ENCODE peak calls at places on chromosomes 6 and 20, in ten cellular contexts. One of them, this sample, is unnamed.

GRCh38 chr6:63516186-63516944 is 55.9 kb upstream of the LOC128125822 start:
- DNase-seq in effector memory CD8-positive, alpha-beta T cell: no peak
- DNase-seq in left kidney: no peak
- DNase-seq in RWPE1: no peak
- DNase-seq in stimulated activated CD4-positive, alpha-beta T cell treated with anti-CD3 and anti-CD28 coated beads, Interleukin-4, amount 100 ng/mL, for 1 hour: no peak
- DNase-seq in EH: no peak
- DNase-seq in fibroblast of the conjunctiva: no peak
- DNase-seq in type B pancreatic cell: no peak
- DNase-seq in germinal center: no peak
- DNase-seq in left lung: no peak
- DNase-seq in this sample: no peak

GRCh38 chr6:162261598-162261997 is 466.0 kb downstream of the PRKN start:
- DNase-seq in left lung: no peak
- DNase-seq in germinal center: no peak
- DNase-seq in stimulated activated CD4-positive, alpha-beta T cell treated with anti-CD3 and anti-CD28 coated beads, Interleukin-4, amount 100 ng/mL, for 1 hour: no peak
- DNase-seq in fibroblast of the conjunctiva: no peak
- DNase-seq in effector memory CD8-positive, alpha-beta T cell: no peak
- DNase-seq in EH: no peak
- DNase-seq in type B pancreatic cell: no peak
- DNase-seq in left kidney: no peak
- DNase-seq in RWPE1: no peak
- DNase-seq in this sample: no peak

GRCh38 chr6:161080263-161080970 is 88.8 kb downstream of the MAP3K4 start:
- DNase-seq in effector memory CD8-positive, alpha-beta T cell: no peak
- DNase-seq in germinal center: no peak
- DNase-seq in stimulated activated CD4-positive, alpha-beta T cell treated with anti-CD3 and anti-CD28 coated beads, Interleukin-4, amount 100 ng/mL, for 1 hour: peak
- DNase-seq in type B pancreatic cell: no peak
- DNase-seq in left lung: no peak
- DNase-seq in EH: no peak
- DNase-seq in left kidney: no peak
- DNase-seq in fibroblast of the conjunctiva: no peak
- DNase-seq in RWPE1: no peak
- DNase-seq in this sample: no peak

GRCh38 chr6:118771253-118771652 is 119.9 kb upstream of the CEP85L start:
- DNase-seq in effector memory CD8-positive, alpha-beta T cell: no peak
- DNase-seq in EH: no peak
- DNase-seq in fibroblast of the conjunctiva: no peak
- DNase-seq in RWPE1: no peak
- DNase-seq in type B pancreatic cell: no peak
- DNase-seq in stimulated activated CD4-positive, alpha-beta T cell treated with anti-CD3 and anti-CD28 coated beads, Interleukin-4, amount 100 ng/mL, for 1 hour: no peak
- DNase-seq in left lung: no peak
- DNase-seq in germinal center: no peak
- DNase-seq in left kidney: no peak
- DNase-seq in this sample: no peak

GRCh38 chr6:133041020-133041419 is 200.1 kb upstream of the EYA4 start:
- DNase-seq in left kidney: peak
- DNase-seq in stimulated activated CD4-positive, alpha-beta T cell treated with anti-CD3 and anti-CD28 coated beads, Interleukin-4, amount 100 ng/mL, for 1 hour: no peak
- DNase-seq in fibroblast of the conjunctiva: no peak
- DNase-seq in germinal center: no peak
- DNase-seq in RWPE1: no peak
- DNase-seq in effector memory CD8-positive, alpha-beta T cell: no peak
- DNase-seq in type B pancreatic cell: no peak
- DNase-seq in EH: no peak
- DNase-seq in left lung: no peak
- DNase-seq in this sample: no peak

GRCh38 chr6:2384518-2384917 is 139.1 kb upstream of the GMDS start:
- DNase-seq in type B pancreatic cell: no peak
- DNase-seq in RWPE1: no peak
- DNase-seq in germinal center: no peak
- DNase-seq in stimulated activated CD4-positive, alpha-beta T cell treated with anti-CD3 and anti-CD28 coated beads, Interleukin-4, amount 100 ng/mL, for 1 hour: no peak
- DNase-seq in fibroblast of the conjunctiva: no peak
- DNase-seq in left kidney: no peak
- DNase-seq in EH: peak
- DNase-seq in left lung: no peak
- DNase-seq in effector memory CD8-positive, alpha-beta T cell: no peak
- DNase-seq in this sample: no peak

GRCh38 chr6:152091851-152092341 is 284.4 kb downstream of the ESR1 start:
- DNase-seq in germinal center: no peak
- DNase-seq in left kidney: no peak
- DNase-seq in effector memory CD8-positive, alpha-beta T cell: no peak
- DNase-seq in stimulated activated CD4-positive, alpha-beta T cell treated with anti-CD3 and anti-CD28 coated beads, Interleukin-4, amount 100 ng/mL, for 1 hour: no peak
- DNase-seq in left lung: no peak
- DNase-seq in RWPE1: peak
- DNase-seq in EH: peak
- DNase-seq in type B pancreatic cell: no peak
- DNase-seq in fibroblast of the conjunctiva: no peak
- DNase-seq in this sample: no peak

GRCh38 chr20:25223179-25223661 is 24.7 kb upstream of the PYGB start:
- DNase-seq in left kidney: peak
- DNase-seq in stimulated activated CD4-positive, alpha-beta T cell treated with anti-CD3 and anti-CD28 coated beads, Interleukin-4, amount 100 ng/mL, for 1 hour: no peak
- DNase-seq in EH: peak
- DNase-seq in fibroblast of the conjunctiva: no peak
- DNase-seq in left lung: no peak
- DNase-seq in type B pancreatic cell: no peak
- DNase-seq in effector memory CD8-positive, alpha-beta T cell: no peak
- DNase-seq in RWPE1: peak
- DNase-seq in germinal center: no peak
- DNase-seq in this sample: no peak

GRCh38 chr20:22080985-22081384 is 375.5 kb downstream of the PAX1 start:
- DNase-seq in RWPE1: no peak
- DNase-seq in germinal center: no peak
- DNase-seq in left kidney: no peak
- DNase-seq in EH: no peak
- DNase-seq in fibroblast of the conjunctiva: no peak
- DNase-seq in effector memory CD8-positive, alpha-beta T cell: no peak
- DNase-seq in stimulated activated CD4-positive, alpha-beta T cell treated with anti-CD3 and anti-CD28 coated beads, Interleukin-4, amount 100 ng/mL, for 1 hour: no peak
- DNase-seq in left lung: no peak
- DNase-seq in type B pancreatic cell: no peak
- DNase-seq in this sample: no peak

GRCh38 chr6:119390276-119390793 is 40.8 kb upstream of the MAN1A1 start:
- DNase-seq in left kidney: no peak
- DNase-seq in RWPE1: no peak
- DNase-seq in germinal center: no peak
- DNase-seq in type B pancreatic cell: no peak
- DNase-seq in stimulated activated CD4-positive, alpha-beta T cell treated with anti-CD3 and anti-CD28 coated beads, Interleukin-4, amount 100 ng/mL, for 1 hour: no peak
- DNase-seq in left lung: no peak
- DNase-seq in fibroblast of the conjunctiva: no peak
- DNase-seq in EH: no peak
- DNase-seq in effector memory CD8-positive, alpha-beta T cell: no peak
- DNase-seq in this sample: no peak

GRCh38 chr6:160115421-160115820 is 6.2 kb upstream of the SLC22A1 start:
- DNase-seq in effector memory CD8-positive, alpha-beta T cell: no peak
- DNase-seq in EH: no peak
- DNase-seq in left kidney: no peak
- DNase-seq in stimulated activated CD4-positive, alpha-beta T cell treated with anti-CD3 and anti-CD28 coated beads, Interleukin-4, amount 100 ng/mL, for 1 hour: no peak
- DNase-seq in left lung: no peak
- DNase-seq in RWPE1: no peak
- DNase-seq in fibroblast of the conjunctiva: no peak
- DNase-seq in type B pancreatic cell: no peak
- DNase-seq in germinal center: no peak
- DNase-seq in this sample: no peak

GRCh38 chr20:53262294-53262840 is 290.2 kb downstream of the TSHZ2 start:
- DNase-seq in germinal center: no peak
- DNase-seq in RWPE1: peak
- DNase-seq in fibroblast of the conjunctiva: no peak
- DNase-seq in left kidney: peak
- DNase-seq in EH: no peak
- DNase-seq in left lung: no peak
- DNase-seq in type B pancreatic cell: no peak
- DNase-seq in stimulated activated CD4-positive, alpha-beta T cell treated with anti-CD3 and anti-CD28 coated beads, Interleukin-4, amount 100 ng/mL, for 1 hour: no peak
- DNase-seq in effector memory CD8-positive, alpha-beta T cell: no peak
- DNase-seq in this sample: no peak

GRCh38 chr6:89387516-89388222 is 24.4 kb downstream of the RRAGD start:
- DNase-seq in stimulated activated CD4-positive, alpha-beta T cell treated with anti-CD3 and anti-CD28 coated beads, Interleukin-4, amount 100 ng/mL, for 1 hour: no peak
- DNase-seq in type B pancreatic cell: no peak
- DNase-seq in left lung: no peak
- DNase-seq in effector memory CD8-positive, alpha-beta T cell: no peak
- DNase-seq in left kidney: peak
- DNase-seq in RWPE1: no peak
- DNase-seq in EH: no peak
- DNase-seq in germinal center: peak
- DNase-seq in fibroblast of the conjunctiva: no peak
- DNase-seq in this sample: no peak

GRCh38 chr20:13468166-13468565 is 170.6 kb downstream of the TASP1 start:
- DNase-seq in stimulated activated CD4-positive, alpha-beta T cell treated with anti-CD3 and anti-CD28 coated beads, Interleukin-4, amount 100 ng/mL, for 1 hour: no peak
- DNase-seq in fibroblast of the conjunctiva: no peak
- DNase-seq in germinal center: no peak
- DNase-seq in EH: peak
- DNase-seq in left kidney: no peak
- DNase-seq in RWPE1: no peak
- DNase-seq in effector memory CD8-positive, alpha-beta T cell: no peak
- DNase-seq in type B pancreatic cell: no peak
- DNase-seq in left lung: no peak
- DNase-seq in this sample: no peak

GRCh38 chr6:14711056-14711703 is 534.7 kb upstream of the JARID2 start:
- DNase-seq in RWPE1: peak
- DNase-seq in fibroblast of the conjunctiva: no peak
- DNase-seq in effector memory CD8-positive, alpha-beta T cell: peak
- DNase-seq in stimulated activated CD4-positive, alpha-beta T cell treated with anti-CD3 and anti-CD28 coated beads, Interleukin-4, amount 100 ng/mL, for 1 hour: peak
- DNase-seq in type B pancreatic cell: no peak
- DNase-seq in left lung: peak
- DNase-seq in left kidney: peak
- DNase-seq in germinal center: peak
- DNase-seq in EH: peak
- DNase-seq in this sample: peak

GRCh38 chr20:62318411-62319345 is 15.9 kb downstream of the ADRM1 start:
- DNase-seq in EH: no peak
- DNase-seq in germinal center: no peak
- DNase-seq in fibroblast of the conjunctiva: no peak
- DNase-seq in stimulated activated CD4-positive, alpha-beta T cell treated with anti-CD3 and anti-CD28 coated beads, Interleukin-4, amount 100 ng/mL, for 1 hour: no peak
- DNase-seq in effector memory CD8-positive, alpha-beta T cell: no peak
- DNase-seq in left lung: no peak
- DNase-seq in RWPE1: no peak
- DNase-seq in left kidney: no peak
- DNase-seq in type B pancreatic cell: no peak
- DNase-seq in this sample: no peak

GRCh38 chr6:169884158-169884557 is 132.7 kb downstream of the ERMARD start:
- DNase-seq in RWPE1: no peak
- DNase-seq in fibroblast of the conjunctiva: no peak
- DNase-seq in left lung: no peak
- DNase-seq in EH: no peak
- DNase-seq in left kidney: no peak
- DNase-seq in effector memory CD8-positive, alpha-beta T cell: no peak
- DNase-seq in germinal center: no peak
- DNase-seq in stimulated activated CD4-positive, alpha-beta T cell treated with anti-CD3 and anti-CD28 coated beads, Interleukin-4, amount 100 ng/mL, for 1 hour: no peak
- DNase-seq in type B pancreatic cell: peak
- DNase-seq in this sample: peak

GRCh38 chr6:55456016-55456415 is 123.0 kb downstream of the HMGCLL1 start:
- DNase-seq in left kidney: no peak
- DNase-seq in fibroblast of the conjunctiva: no peak
- DNase-seq in EH: no peak
- DNase-seq in effector memory CD8-positive, alpha-beta T cell: no peak
- DNase-seq in left lung: no peak
- DNase-seq in type B pancreatic cell: no peak
- DNase-seq in germinal center: no peak
- DNase-seq in stimulated activated CD4-positive, alpha-beta T cell treated with anti-CD3 and anti-CD28 coated beads, Interleukin-4, amount 100 ng/mL, for 1 hour: no peak
- DNase-seq in RWPE1: no peak
- DNase-seq in this sample: no peak

GRCh38 chr6:98927534-98927933 is 20.2 kb downstream of the FBXL4 start:
- DNase-seq in type B pancreatic cell: no peak
- DNase-seq in left lung: no peak
- DNase-seq in effector memory CD8-positive, alpha-beta T cell: no peak
- DNase-seq in RWPE1: no peak
- DNase-seq in left kidney: peak
- DNase-seq in EH: no peak
- DNase-seq in germinal center: no peak
- DNase-seq in stimulated activated CD4-positive, alpha-beta T cell treated with anti-CD3 and anti-CD28 coated beads, Interleukin-4, amount 100 ng/mL, for 1 hour: no peak
- DNase-seq in fibroblast of the conjunctiva: no peak
- DNase-seq in this sample: no peak

GRCh38 chr20:63554361-63555278 is 661 bp downstream of the FNDC11 start:
- DNase-seq in germinal center: peak
- DNase-seq in left lung: no peak
- DNase-seq in stimulated activated CD4-positive, alpha-beta T cell treated with anti-CD3 and anti-CD28 coated beads, Interleukin-4, amount 100 ng/mL, for 1 hour: no peak
- DNase-seq in left kidney: peak
- DNase-seq in EH: no peak
- DNase-seq in fibroblast of the conjunctiva: no peak
- DNase-seq in effector memory CD8-positive, alpha-beta T cell: no peak
- DNase-seq in RWPE1: no peak
- DNase-seq in type B pancreatic cell: no peak
- DNase-seq in this sample: no peak

GRCh38 chr20:45629496-45630100 is at the start of gene WFDC10A:
- DNase-seq in left kidney: peak
- DNase-seq in fibroblast of the conjunctiva: peak
- DNase-seq in RWPE1: peak
- DNase-seq in type B pancreatic cell: no peak
- DNase-seq in left lung: peak
- DNase-seq in stimulated activated CD4-positive, alpha-beta T cell treated with anti-CD3 and anti-CD28 coated beads, Interleukin-4, amount 100 ng/mL, for 1 hour: no peak
- DNase-seq in germinal center: peak
- DNase-seq in EH: peak
- DNase-seq in effector memory CD8-positive, alpha-beta T cell: no peak
- DNase-seq in this sample: peak

GRCh38 chr6:87274660-87275273 is 47.6 kb upstream of the SMIM8 start:
- DNase-seq in fibroblast of the conjunctiva: peak
- DNase-seq in left lung: no peak
- DNase-seq in stimulated activated CD4-positive, alpha-beta T cell treated with anti-CD3 and anti-CD28 coated beads, Interleukin-4, amount 100 ng/mL, for 1 hour: no peak
- DNase-seq in type B pancreatic cell: no peak
- DNase-seq in EH: peak
- DNase-seq in RWPE1: peak
- DNase-seq in effector memory CD8-positive, alpha-beta T cell: no peak
- DNase-seq in germinal center: no peak
- DNase-seq in left kidney: no peak
- DNase-seq in this sample: no peak

GRCh38 chr6:158039571-158040050 is 57.9 kb downstream of the SYNJ2 start:
- DNase-seq in germinal center: no peak
- DNase-seq in stimulated activated CD4-positive, alpha-beta T cell treated with anti-CD3 and anti-CD28 coated beads, Interleukin-4, amount 100 ng/mL, for 1 hour: no peak
- DNase-seq in EH: peak
- DNase-seq in effector memory CD8-positive, alpha-beta T cell: no peak
- DNase-seq in RWPE1: no peak
- DNase-seq in left lung: no peak
- DNase-seq in left kidney: peak
- DNase-seq in fibroblast of the conjunctiva: no peak
- DNase-seq in type B pancreatic cell: no peak
- DNase-seq in this sample: no peak

GRCh38 chr6:125983246-125983945 is 2.9 kb upstream of the TRMT11 start:
- DNase-seq in stimulated activated CD4-positive, alpha-beta T cell treated with anti-CD3 and anti-CD28 coated beads, Interleukin-4, amount 100 ng/mL, for 1 hour: no peak
- DNase-seq in EH: peak
- DNase-seq in germinal center: no peak
- DNase-seq in left lung: no peak
- DNase-seq in effector memory CD8-positive, alpha-beta T cell: no peak
- DNase-seq in RWPE1: no peak
- DNase-seq in left kidney: no peak
- DNase-seq in fibroblast of the conjunctiva: peak
- DNase-seq in type B pancreatic cell: no peak
- DNase-seq in this sample: no peak

GRCh38 chr6:158031445-158032353 is 50.0 kb downstream of the SYNJ2 start:
- DNase-seq in germinal center: no peak
- DNase-seq in left kidney: peak
- DNase-seq in EH: peak
- DNase-seq in effector memory CD8-positive, alpha-beta T cell: peak
- DNase-seq in stimulated activated CD4-positive, alpha-beta T cell treated with anti-CD3 and anti-CD28 coated beads, Interleukin-4, amount 100 ng/mL, for 1 hour: no peak
- DNase-seq in RWPE1: no peak
- DNase-seq in type B pancreatic cell: no peak
- DNase-seq in left lung: peak
- DNase-seq in fibroblast of the conjunctiva: no peak
- DNase-seq in this sample: peak

GRCh38 chr6:142631517-142632385 is 313.2 kb downstream of the HIVEP2 start:
- DNase-seq in left kidney: no peak
- DNase-seq in type B pancreatic cell: no peak
- DNase-seq in left lung: no peak
- DNase-seq in germinal center: no peak
- DNase-seq in effector memory CD8-positive, alpha-beta T cell: no peak
- DNase-seq in stimulated activated CD4-positive, alpha-beta T cell treated with anti-CD3 and anti-CD28 coated beads, Interleukin-4, amount 100 ng/mL, for 1 hour: no peak
- DNase-seq in EH: peak
- DNase-seq in fibroblast of the conjunctiva: no peak
- DNase-seq in RWPE1: no peak
- DNase-seq in this sample: no peak

GRCh38 chr6:129671442-129672344 is 38.3 kb downstream of the ARHGAP18 start:
- DNase-seq in EH: no peak
- DNase-seq in left lung: peak
- DNase-seq in effector memory CD8-positive, alpha-beta T cell: peak
- DNase-seq in left kidney: no peak
- DNase-seq in germinal center: peak
- DNase-seq in type B pancreatic cell: no peak
- DNase-seq in RWPE1: no peak
- DNase-seq in stimulated activated CD4-positive, alpha-beta T cell treated with anti-CD3 and anti-CD28 coated beads, Interleukin-4, amount 100 ng/mL, for 1 hour: peak
- DNase-seq in fibroblast of the conjunctiva: no peak
- DNase-seq in this sample: peak

GRCh38 chr6:136963259-136963658 is 41.2 kb downstream of the SLC35D3 start:
- DNase-seq in RWPE1: no peak
- DNase-seq in type B pancreatic cell: no peak
- DNase-seq in effector memory CD8-positive, alpha-beta T cell: no peak
- DNase-seq in left lung: no peak
- DNase-seq in stimulated activated CD4-positive, alpha-beta T cell treated with anti-CD3 and anti-CD28 coated beads, Interleukin-4, amount 100 ng/mL, for 1 hour: no peak
- DNase-seq in left kidney: no peak
- DNase-seq in EH: no peak
- DNase-seq in germinal center: no peak
- DNase-seq in fibroblast of the conjunctiva: no peak
- DNase-seq in this sample: no peak